ENCODE peak calls at places on chromosomes 6 and 20, in ten cellular contexts. One of them, this sample, is unnamed.

GRCh38 chr6:116405663-116406329 is 35.0 kb downstream of the DSE start:
- DNase-seq in ELR: peak
- DNase-seq in adipocyte: peak
- DNase-seq in activated CD8-positive, alpha-beta T cell treated with anti-CD3 and anti-CD28 coated beads, Interleukin-2, amount 10 ng/mL, durations not matched to agents 7 days and 5 days: no peak
- DNase-seq in T-helper 1 cell: no peak
- DNase-seq in T-cell: no peak
- DNase-seq in AML-193: no peak
- DNase-seq in hippocampal formation: no peak
- DNase-seq in GM04503: no peak
- DNase-seq in non-pigmented ciliary epithelial cell: no peak
- DNase-seq in this sample: peak

GRCh38 chr6:158539363-158539762 is 20.5 kb upstream of the TMEM181 start:
- DNase-seq in ELR: no peak
- DNase-seq in adipocyte: no peak
- DNase-seq in activated CD8-positive, alpha-beta T cell treated with anti-CD3 and anti-CD28 coated beads, Interleukin-2, amount 10 ng/mL, durations not matched to agents 7 days and 5 days: no peak
- DNase-seq in T-helper 1 cell: no peak
- DNase-seq in T-cell: no peak
- DNase-seq in AML-193: no peak
- DNase-seq in hippocampal formation: no peak
- DNase-seq in GM04503: no peak
- DNase-seq in non-pigmented ciliary epithelial cell: no peak
- DNase-seq in this sample: no peak

GRCh38 chr20:25043499-25044260 is 14.3 kb downstream of the ACSS1 start:
- DNase-seq in ELR: no peak
- DNase-seq in adipocyte: no peak
- DNase-seq in activated CD8-positive, alpha-beta T cell treated with anti-CD3 and anti-CD28 coated beads, Interleukin-2, amount 10 ng/mL, durations not matched to agents 7 days and 5 days: no peak
- DNase-seq in T-helper 1 cell: no peak
- DNase-seq in T-cell: no peak
- DNase-seq in AML-193: no peak
- DNase-seq in hippocampal formation: no peak
- DNase-seq in GM04503: no peak
- DNase-seq in non-pigmented ciliary epithelial cell: no peak
- DNase-seq in this sample: no peak

GRCh38 chr6:93418448-93419303 is 683 bp downstream of the EPHA7 start:
- DNase-seq in ELR: no peak
- DNase-seq in adipocyte: peak
- DNase-seq in activated CD8-positive, alpha-beta T cell treated with anti-CD3 and anti-CD28 coated beads, Interleukin-2, amount 10 ng/mL, durations not matched to agents 7 days and 5 days: no peak
- DNase-seq in T-helper 1 cell: no peak
- DNase-seq in T-cell: no peak
- DNase-seq in AML-193: no peak
- DNase-seq in hippocampal formation: no peak
- DNase-seq in GM04503: no peak
- DNase-seq in non-pigmented ciliary epithelial cell: no peak
- DNase-seq in this sample: no peak

GRCh38 chr6:91407706-91408105 is 820.8 kb upstream of the MAP3K7 start:
- DNase-seq in ELR: no peak
- DNase-seq in adipocyte: no peak
- DNase-seq in activated CD8-positive, alpha-beta T cell treated with anti-CD3 and anti-CD28 coated beads, Interleukin-2, amount 10 ng/mL, durations not matched to agents 7 days and 5 days: no peak
- DNase-seq in T-helper 1 cell: no peak
- DNase-seq in T-cell: no peak
- DNase-seq in AML-193: no peak
- DNase-seq in hippocampal formation: no peak
- DNase-seq in GM04503: no peak
- DNase-seq in non-pigmented ciliary epithelial cell: no peak
- DNase-seq in this sample: no peak

GRCh38 chr20:25081065-25081729 is 744 bp downstream of the VSX1 start:
- DNase-seq in ELR: no peak
- DNase-seq in adipocyte: peak
- DNase-seq in activated CD8-positive, alpha-beta T cell treated with anti-CD3 and anti-CD28 coated beads, Interleukin-2, amount 10 ng/mL, durations not matched to agents 7 days and 5 days: peak
- DNase-seq in T-helper 1 cell: no peak
- DNase-seq in T-cell: peak
- DNase-seq in AML-193: no peak
- DNase-seq in hippocampal formation: no peak
- DNase-seq in GM04503: no peak
- DNase-seq in non-pigmented ciliary epithelial cell: no peak
- DNase-seq in this sample: peak

GRCh38 chr6:117601811-117602150 is 530 bp downstream of the GOPC start:
- DNase-seq in ELR: no peak
- DNase-seq in adipocyte: no peak
- DNase-seq in activated CD8-positive, alpha-beta T cell treated with anti-CD3 and anti-CD28 coated beads, Interleukin-2, amount 10 ng/mL, durations not matched to agents 7 days and 5 days: peak
- DNase-seq in T-helper 1 cell: no peak
- DNase-seq in T-cell: peak
- DNase-seq in AML-193: no peak
- DNase-seq in hippocampal formation: no peak
- DNase-seq in GM04503: no peak
- DNase-seq in non-pigmented ciliary epithelial cell: no peak
- DNase-seq in this sample: no peak

GRCh38 chr6:42777126-42777822 is 4.6 kb upstream of the BICRAL start:
- DNase-seq in ELR: peak
- DNase-seq in adipocyte: peak
- DNase-seq in activated CD8-positive, alpha-beta T cell treated with anti-CD3 and anti-CD28 coated beads, Interleukin-2, amount 10 ng/mL, durations not matched to agents 7 days and 5 days: no peak
- DNase-seq in T-helper 1 cell: no peak
- DNase-seq in T-cell: no peak
- DNase-seq in AML-193: no peak
- DNase-seq in hippocampal formation: no peak
- DNase-seq in GM04503: no peak
- DNase-seq in non-pigmented ciliary epithelial cell: no peak
- DNase-seq in this sample: peak